ENCODE peak calls at places on chromosomes 13 and 19, in ten cellular contexts. B, C, E, Q, M, W, Z, R, A and U are unnamed samples.

GRCh38 chr13:71830736-71831135 is 36.3 kb downstream of the DACH1 start:
- DNase-seq in B (no peak), A (no peak), Q (no peak), E (no peak), R (no peak), W (no peak), M (no peak), C (no peak), Z (no peak), U (no peak)

GRCh38 chr13:98918771-98919170 is 59.1 kb downstream of the DOCK9 start:
- DNase-seq in Q (no peak), C (no peak), Z (no peak), R (no peak), M (no peak), B (no peak), W (no peak), A (no peak), E (no peak), U (no peak)

GRCh38 chr13:110199046-110199831 is 107.7 kb downstream of the COL4A1 start:
- DNase-seq in B (no peak), Z (no peak), R (no peak), W (no peak), C (no peak), E (no peak), Q (no peak), M (no peak), A (no peak), U (no peak)

GRCh38 chr19:1046117-1046626 is 6.3 kb downstream of the ABCA7 start:
- DNase-seq in M (no peak), B (no peak), C (no peak), W (no peak), Z (no peak), A (no peak), R (no peak), Q (no peak), E (peak; percentile 28), U (no peak)

GRCh38 chr13:72590091-72590490 is 137.3 kb downstream of the MZT1 start:
- DNase-seq in W (no peak), Z (no peak), M (no peak), C (no peak), R (no peak), B (no peak), E (no peak), A (no peak), Q (no peak), U (no peak)

GRCh38 chr19:53571339-53571738 is 33.4 kb downstream of the ZNF331 start:
- DNase-seq in C (no peak), M (no peak), W (no peak), Z (no peak), Q (no peak), A (no peak), B (no peak), E (no peak), R (no peak), U (peak; percentile 26)

GRCh38 chr13:89755729-89756492 is 1591.6 kb upstream of the MIR17HG start:
- DNase-seq in Q (no peak), M (no peak), R (no peak), B (no peak), W (no peak), E (peak; percentile 22), A (no peak), Z (no peak), C (no peak), U (no peak)

GRCh38 chr13:107866666-107867623 is 348.4 kb downstream of the LIG4 start:
- DNase-seq in M (peak; percentile 25), Q (peak; percentile 40), B (no peak), A (no peak), Z (no peak), R (peak; percentile 29), W (no peak), C (no peak), E (peak; percentile 64), U (peak; percentile 66)

GRCh38 chr19:23403581-23404324 is 8.5 kb upstream of the ZNF91 start:
- DNase-seq in M (peak; percentile 77), C (no peak), Z (no peak), R (peak; percentile 71), B (no peak), W (peak; percentile 77), E (peak; percentile 55), A (no peak), Q (no peak), U (no peak)

GRCh38 chr19:36997843-36998235 is 80.4 kb upstream of the ZNF420 start:
- DNase-seq in Q (no peak), E (no peak), C (no peak), M (no peak), B (no peak), Z (no peak), R (no peak), W (no peak), A (no peak), U (no peak)

GRCh38 chr13:91704398-91704797 is 306.0 kb downstream of the GPC5 start:
- DNase-seq in C (no peak), Z (no peak), W (no peak), R (no peak), E (no peak), A (no peak), M (no peak), Q (no peak), B (no peak), U (no peak)

GRCh38 chr13:67369895-67370660 is 139.9 kb upstream of the PCDH9 start:
- DNase-seq in R (no peak), E (no peak), C (no peak), W (no peak), M (no peak), Q (no peak), Z (no peak), A (no peak), B (no peak), U (no peak)

DNA sequence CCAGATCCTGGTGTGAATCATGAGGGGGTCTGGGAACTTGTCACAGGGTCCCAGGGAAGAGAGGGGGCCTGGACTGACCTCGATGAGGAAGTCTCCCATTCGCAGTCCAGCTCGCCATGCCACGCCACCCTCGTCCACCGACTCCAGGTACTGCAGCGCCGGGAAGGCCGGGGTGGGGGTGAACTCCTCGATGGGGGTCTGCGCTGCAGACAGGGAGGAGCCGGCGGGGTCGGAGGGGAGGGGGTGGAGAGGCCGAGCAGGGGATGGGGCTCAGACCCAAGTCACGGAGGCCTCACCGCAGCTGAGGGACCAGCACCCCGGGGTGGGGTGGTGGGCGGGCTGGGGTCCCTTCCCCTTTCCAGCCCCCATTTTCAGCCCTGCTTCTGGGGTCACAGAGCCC is 30.8 kb downstream of the SHANK1 start:
- DNase-seq in C (no peak), E (no peak), B (no peak), A (no peak), Z (no peak), M (no peak), Q (no peak), R (no peak), W (no peak), U (no peak)
- H3K27me3 ChIP-seq in C (no peaks in the 10 kb centered on the region), E (peaks cover 98% of the 10 kb centered on the region), B (peaks cover 4% of the 10 kb centered on the region), A (no peaks in the 10 kb centered on the region), Z (peaks cover 13% of the 10 kb centered on the region), M (peaks cover 19% of the 10 kb centered on the region), Q (peaks cover 24% of the 10 kb centered on the region), R (peaks cover 19% of the 10 kb centered on the region), W (peaks cover 1% of the 10 kb centered on the region), U (peaks cover 51% of the 10 kb centered on the region)

GRCh38 chr13:23711355-23711754 is 141.1 kb downstream of the TNFRSF19 start:
- DNase-seq in B (no peak), E (no peak), A (no peak), W (no peak), R (no peak), Z (no peak), Q (no peak), C (no peak), M (no peak), U (no peak)

GRCh38 chr13:23714672-23715071 is 144.5 kb downstream of the TNFRSF19 start:
- DNase-seq in W (no peak), R (no peak), C (no peak), M (no peak), B (no peak), Z (no peak), A (no peak), E (no peak), Q (no peak), U (no peak)

GRCh38 chr13:23718916-23719470 is 148.8 kb downstream of the TNFRSF19 start:
- DNase-seq in A (no peak), Q (no peak), Z (no peak), W (no peak), B (no peak), E (no peak), M (no peak), R (no peak), C (no peak), U (no peak)

GRCh38 chr13:23715092-23715761 is 145.0 kb downstream of the TNFRSF19 start:
- DNase-seq in A (no peak), R (no peak), B (no peak), Z (no peak), C (no peak), Q (no peak), M (no peak), W (no peak), E (peak; percentile 21), U (no peak)

GRCh38 chr13:23715762-23716235 is 145.6 kb downstream of the TNFRSF19 start:
- DNase-seq in Q (no peak), C (no peak), R (no peak), E (peak; percentile 74), Z (peak; percentile 18), W (peak; percentile 72), M (peak; percentile 60), B (no peak), A (no peak), U (peak; percentile 69)
- TF ChIP-seq CTCF in Q (peak; percentile 32), C (no peak), R (peak; percentile 37), E (peak; percentile 83), Z (peak; percentile 16), W (peak; percentile 46), M (peak; percentile 34), B (no peak), A (peak; percentile 12), U (peak; percentile 37)

GRCh38 chr19:18385359-18385674 is 641 bp upstream of the GDF15 start:
- DNase-seq in Z (no peak), E (no peak), M (no peak), W (no peak), R (no peak), B (no peak), A (no peak), Q (no peak), C (no peak), U (no peak)
- H3K4me3 ChIP-seq in Z (no peak overlapping the region), E (no peak overlapping the region), M (no peak overlapping the region), W (no peak overlapping the region), R (no peak overlapping the region), B (no peak overlapping the region), A (no peak overlapping the region), Q (no peak overlapping the region), C (no peak overlapping the region), U (peak overlapping the region; percentile 56)

DNA sequence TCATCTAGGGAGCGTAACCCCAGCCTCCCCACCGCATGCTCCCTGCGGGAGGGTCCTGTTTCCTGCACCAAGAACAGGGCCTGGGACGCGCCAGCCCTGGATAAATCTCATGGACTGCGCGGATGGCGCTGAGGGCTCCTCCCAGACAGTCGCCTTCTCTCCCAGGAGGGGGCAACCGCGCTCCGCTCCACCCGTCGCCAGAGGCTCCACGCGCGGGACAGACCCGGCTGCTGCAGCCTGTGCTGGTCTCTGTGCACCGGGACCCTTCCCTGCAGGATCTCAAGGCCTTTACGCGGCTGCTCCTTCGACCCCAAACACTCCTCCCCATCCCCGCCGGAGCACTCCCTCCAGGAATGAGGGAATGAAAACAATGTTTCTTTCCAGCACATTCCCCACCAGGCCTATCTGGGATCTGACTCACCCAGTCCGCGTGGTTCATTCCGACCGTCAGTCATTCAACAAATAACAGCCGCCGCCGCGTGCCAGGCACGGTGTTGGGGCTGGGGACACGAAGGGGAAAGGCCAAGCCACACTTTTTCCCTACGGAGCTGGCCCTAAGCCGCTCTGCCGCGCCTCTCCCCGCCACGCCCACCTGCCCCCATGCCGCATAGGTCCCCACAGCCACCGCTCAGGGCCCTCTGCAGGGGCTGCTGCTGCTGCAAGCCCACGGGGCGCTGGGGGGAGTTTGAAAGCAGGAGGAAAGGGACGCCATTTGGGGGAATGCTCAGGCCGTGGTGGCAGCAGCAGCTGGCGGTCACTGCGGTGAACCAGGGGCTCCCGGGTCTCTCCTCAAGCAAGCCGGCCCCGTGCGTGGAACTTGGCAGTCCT is 6.0 kb downstream of the PNMA8B start:
- DNase-seq in A (peak; percentile 57), B (no peak), Z (no peak), R (no peak), C (peak; percentile 79), M (peak; percentile 38), W (no peak), Q (peak; percentile 25), E (peak; percentile 71), U (peak; percentile 80)
- H3K27me3 ChIP-seq in A (no peaks in the 10 kb centered on the region), B (peaks cover 49% of the 10 kb centered on the region), Z (no peaks in the 10 kb centered on the region), R (no peaks in the 10 kb centered on the region), C (no peaks in the 10 kb centered on the region), M (no peaks in the 10 kb centered on the region), W (peaks cover 1% of the 10 kb centered on the region), Q (peaks cover 62% of the 10 kb centered on the region), E (peaks cover 85% of the 10 kb centered on the region), U (peaks cover 65% of the 10 kb centered on the region)